ENCODE peak calls at places on chromosomes 13 and 19, in seven cellular contexts. O, F, J, Z, L, B and W are unnamed samples.

GRCh38 chr13:26300140-26300539 is 46.2 kb downstream of the CDK8 start:
- DNase-seq in O (peak), F (no peak), J (no peak), Z (peak), L (no peak), B (peak), W (no peak)

GRCh38 chr13:40336228-40337221 is 329.9 kb downstream of the FOXO1 start:
- DNase-seq in O (no peak), F (no peak), J (no peak), Z (no peak), L (no peak), B (no peak), W (no peak)

GRCh38 chr19:35154535-35155406 is at the start of gene FXYD5:
- DNase-seq in O (peak), F (peak), J (no peak), Z (peak), L (no peak), B (no peak), W (peak)

GRCh38 chr13:75139291-75139690 is 342.7 kb downstream of the TBC1D4 start:
- DNase-seq in O (peak), F (no peak), J (no peak), Z (peak), L (no peak), B (no peak), W (no peak)

GRCh38 chr13:111502957-111503356 is 182.5 kb downstream of the TEX29 start:
- DNase-seq in O (no peak), F (no peak), J (no peak), Z (no peak), L (no peak), B (no peak), W (no peak)

GRCh38 chr19:50320051-50320450 is 9.1 kb downstream of the KCNC3 start:
- DNase-seq in O (no peak), F (no peak), J (no peak), Z (no peak), L (no peak), B (no peak), W (no peak)

GRCh38 chr19:17766543-17767131 is 15.4 kb downstream of the FCHO1 start:
- DNase-seq in O (peak), F (peak), J (peak), Z (peak), L (peak), B (peak), W (no peak)

GRCh38 chr13:25037057-25037813 is 58.7 kb upstream of the PABPC3 start:
- DNase-seq in O (peak), F (peak), J (peak), Z (peak), L (peak), B (peak), W (peak)

GRCh38 chr19:28426902-28427232 is 786.1 kb downstream of the UQCRFS1 start:
- DNase-seq in O (peak), F (no peak), J (no peak), Z (peak), L (no peak), B (no peak), W (no peak)

GRCh38 chr13:95485045-95485517 is 67.4 kb upstream of the CLDN10 start:
- DNase-seq in O (no peak), F (no peak), J (no peak), Z (peak), L (no peak), B (peak), W (no peak)

GRCh38 chr13:107681611-107682010 is 533.7 kb downstream of the LIG4 start:
- DNase-seq in O (no peak), F (no peak), J (no peak), Z (no peak), L (peak), B (no peak), W (no peak)

DNA sequence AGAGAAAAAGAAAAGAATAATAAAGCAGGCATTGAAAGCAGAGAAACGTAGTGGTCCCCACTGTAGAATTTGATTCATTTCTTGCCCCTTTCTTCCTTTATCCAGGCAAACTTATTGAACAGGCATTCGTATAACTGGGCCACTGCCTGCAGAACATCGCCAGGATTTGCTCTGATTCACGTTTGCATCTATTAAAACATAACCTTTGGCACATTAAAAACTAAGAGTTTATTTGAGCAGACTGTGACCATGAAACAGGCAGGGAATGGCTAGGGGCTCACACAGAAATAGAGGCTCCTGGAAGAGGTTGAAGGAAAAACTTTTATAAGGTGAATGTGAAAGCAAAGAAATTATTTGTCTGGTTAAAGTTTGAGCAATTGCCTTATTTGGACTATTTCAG is 12.5 kb upstream of the SUPT20H start:
- DNase-seq in O (no peak), F (no peak), J (no peak), Z (no peak), L (no peak), B (no peak), W (no peak)
- TF ChIP-seq CTCF in O (no peak), F (no peak), J (no peak), Z (no peak), L (no peak), B (no peak), W (no peak)

GRCh38 chr13:42039946-42040729 is 8.3 kb upstream of the DGKH start:
- DNase-seq in O (peak), F (peak), J (peak), Z (peak), L (peak), B (no peak), W (peak)
- TF ChIP-seq CTCF in O (no peak), F (no peak), J (peak), Z (no peak), L (no peak), B (no peak), W (no peak)

DNA sequence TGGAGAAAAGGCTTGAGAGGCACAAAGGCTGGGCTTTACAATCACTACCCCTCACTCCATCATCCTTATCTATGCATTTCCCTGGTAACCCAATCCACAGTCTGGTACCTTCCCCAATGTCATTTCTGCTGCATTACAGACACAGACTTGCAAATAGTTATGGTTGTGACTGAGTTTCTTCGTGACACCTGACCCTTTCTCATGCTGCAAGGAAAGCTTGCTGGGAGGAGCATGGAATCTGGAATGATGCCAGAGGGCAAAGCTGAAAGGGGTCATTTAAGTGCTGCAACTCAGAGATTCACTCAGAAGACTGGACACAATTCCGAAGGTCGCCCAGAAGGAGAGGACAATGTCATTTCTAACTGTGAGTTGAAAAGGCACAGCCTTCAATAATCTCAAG is at the start of gene LGALS16:
- DNase-seq in O (no peak), F (no peak), J (no peak), Z (no peak), L (no peak), B (no peak), W (no peak)
- TF ChIP-seq CTCF in O (no peak), F (no peak), J (no peak), Z (no peak), L (no peak), B (no peak), W (no peak)

GRCh38 chr13:30158774-30159445 is 148.4 kb downstream of the KATNAL1 start:
- DNase-seq in O (peak), F (no peak), J (no peak), Z (peak), L (no peak), B (peak), W (peak)
- TF ChIP-seq CTCF in O (peak), F (no peak), J (no peak), Z (peak), L (peak), B (peak), W (peak)

GRCh38 chr19:30695171-30695875 is 323.1 kb downstream of the ZNF536 start:
- DNase-seq in O (no peak), F (no peak), J (no peak), Z (no peak), L (peak), B (no peak), W (no peak)
- TF ChIP-seq CTCF in O (no peak), F (no peak), J (no peak), Z (no peak), L (no peak), B (no peak), W (peak)